ENCODE peak calls at places on chromosomes 4 and X, in six cellular contexts. V is AG04450, X is psoas muscle, Z is mammary epithelial cell, G is uterus, H is breast epithelium. W is an unnamed sample.

GRCh38 chr4:111961806-111962205 is 183.4 kb upstream of the FAM241A start:
- DNase-seq in G (no peak), H (no peak), X (no peak), V (no peak), Z (peak; percentile 21), W (no peak)

GRCh38 chr4:153521995-153522799 is 56.0 kb downstream of the TMEM131L start:
- DNase-seq in X (no peak), Z (no peak), G (no peak), H (no peak), V (no peak), W (no peak)

GRCh38 chrX:130877892-130878321 is 25.1 kb downstream of the ENOX2 start:
- DNase-seq in V (no peak), Z (no peak), H (no peak), G (no peak), X (no peak), W (no peak)

GRCh38 chrX:14956813-14957212 is 83.6 kb downstream of the MOSPD2 start:
- DNase-seq in G (no peak), V (no peak), X (no peak), H (no peak), Z (no peak), W (no peak)

GRCh38 chrX:32708542-32708941 is 502.8 kb downstream of the DMD start:
- DNase-seq in H (no peak), G (no peak), V (no peak), Z (no peak), X (no peak), W (no peak)

GRCh38 chrX:110125435-110125834 is 122.5 kb downstream of the TMEM164 start:
- DNase-seq in V (no peak), Z (no peak), G (no peak), X (no peak), H (no peak), W (no peak)

GRCh38 chr4:42326524-42326923 is 70.8 kb upstream of the SHISA3 start:
- DNase-seq in V (no peak), G (no peak), X (no peak), H (no peak), Z (no peak), W (no peak)

GRCh38 chrX:40952855-40953254 is 132.4 kb upstream of the USP9X start:
- DNase-seq in Z (no peak), G (no peak), X (no peak), V (no peak), H (no peak), W (no peak)

GRCh38 chrX:118189628-118190027 is 73.0 kb upstream of the KLHL13 start:
- DNase-seq in V (no peak), X (no peak), H (no peak), G (no peak), Z (no peak), W (no peak)

GRCh38 chr4:160283081-160283480 is 1180.2 kb downstream of the RAPGEF2 start:
- DNase-seq in G (no peak), Z (no peak), H (no peak), V (no peak), X (no peak), W (no peak)

GRCh38 chr4:166128452-166128851 is 255.4 kb downstream of the TLL1 start:
- DNase-seq in H (no peak), G (no peak), X (no peak), V (no peak), Z (peak; percentile 70), W (no peak)

GRCh38 chr4:78032446-78032845 is 24.7 kb upstream of the FRAS1 start:
- DNase-seq in V (no peak), G (no peak), Z (peak; percentile 20), H (no peak), X (no peak), W (no peak)

GRCh38 chr4:113071811-113072210 is 22.4 kb downstream of the ANK2 start:
- DNase-seq in H (no peak), X (no peak), G (no peak), Z (no peak), V (no peak), W (no peak)

DNA sequence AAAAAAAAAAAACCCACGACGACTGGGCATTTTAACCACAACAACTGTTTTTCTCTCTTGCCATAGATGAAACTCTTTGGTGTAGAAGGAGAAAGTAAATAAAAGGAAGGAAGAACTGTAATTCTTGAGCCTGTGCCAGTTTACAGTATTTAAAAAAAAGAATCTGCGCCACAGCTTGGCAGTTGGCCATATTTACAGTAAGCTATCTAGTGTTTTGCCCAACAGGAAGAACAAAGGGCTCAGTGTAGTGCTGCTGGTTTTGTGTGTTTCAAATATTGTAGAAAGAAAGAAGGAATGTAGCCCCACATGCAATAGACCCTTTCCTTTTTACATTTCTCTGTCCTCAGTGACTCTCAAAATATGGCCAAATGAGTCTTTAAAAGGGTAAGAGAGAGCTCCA is 66.1 kb downstream of the NR3C2 start:
- DNase-seq in X (no peak), H (no peak), Z (peak; percentile 62), V (no peak), G (peak; percentile 22), W (peak; percentile 45)
- H3K27ac ChIP-seq in X (peak overlapping the region; percentile 42), H (no peak overlapping the region), Z (no peak overlapping the region), V (no peak overlapping the region), G (no peak overlapping the region), W (no peak overlapping the region)

GRCh38 chr4:1222036-1222789 is 26.7 kb downstream of the CTBP1 start:
- DNase-seq in Z (no peak), X (no peak), G (no peak), V (no peak), H (no peak), W (no peak)
- H3K27ac ChIP-seq in Z (no peak overlapping the region), X (no peak overlapping the region), G (no peak overlapping the region), V (no peak overlapping the region), H (no peak overlapping the region), W (no peak overlapping the region)

DNA sequence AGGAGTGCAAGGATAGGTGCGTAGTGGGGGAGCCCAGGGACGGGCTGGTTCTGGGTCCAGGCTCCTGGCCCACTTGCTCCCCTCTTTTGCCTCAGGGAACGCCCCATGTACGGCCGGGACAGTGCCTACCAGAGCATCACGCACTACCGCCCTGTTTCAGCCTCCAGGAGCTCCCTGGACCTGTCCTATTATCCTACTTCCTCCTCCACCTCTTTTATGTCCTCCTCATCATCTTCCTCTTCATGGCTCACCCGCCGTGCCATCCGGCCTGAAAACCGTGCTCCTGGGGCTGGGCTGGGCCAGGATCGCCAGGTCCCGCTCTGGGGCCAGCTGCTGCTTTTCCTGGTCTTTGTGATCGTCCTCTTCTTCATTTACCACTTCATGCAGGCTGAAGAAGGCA is 1.7 kb downstream of the EMD start:
- DNase-seq in V (no peak), X (no peak), H (no peak), G (no peak), Z (no peak), W (no peak)
- H3K27ac ChIP-seq in V (no peak overlapping the region), X (peak overlapping the region; percentile 95), H (peak overlapping the region; percentile 97), G (peak overlapping the region; percentile 97), Z (peak overlapping the region; percentile 95), W (peak overlapping the region; percentile 94)

GRCh38 chr4:145904413-145905177 is 34.0 kb downstream of the ZNF827 start:
- DNase-seq in H (no peak), V (no peak), G (no peak), X (peak; percentile 35), Z (peak; percentile 48), W (no peak)
- H3K27ac ChIP-seq in H (no peak overlapping the region), V (no peak overlapping the region), G (no peak overlapping the region), X (no peak overlapping the region), Z (no peak overlapping the region), W (no peak overlapping the region)

DNA sequence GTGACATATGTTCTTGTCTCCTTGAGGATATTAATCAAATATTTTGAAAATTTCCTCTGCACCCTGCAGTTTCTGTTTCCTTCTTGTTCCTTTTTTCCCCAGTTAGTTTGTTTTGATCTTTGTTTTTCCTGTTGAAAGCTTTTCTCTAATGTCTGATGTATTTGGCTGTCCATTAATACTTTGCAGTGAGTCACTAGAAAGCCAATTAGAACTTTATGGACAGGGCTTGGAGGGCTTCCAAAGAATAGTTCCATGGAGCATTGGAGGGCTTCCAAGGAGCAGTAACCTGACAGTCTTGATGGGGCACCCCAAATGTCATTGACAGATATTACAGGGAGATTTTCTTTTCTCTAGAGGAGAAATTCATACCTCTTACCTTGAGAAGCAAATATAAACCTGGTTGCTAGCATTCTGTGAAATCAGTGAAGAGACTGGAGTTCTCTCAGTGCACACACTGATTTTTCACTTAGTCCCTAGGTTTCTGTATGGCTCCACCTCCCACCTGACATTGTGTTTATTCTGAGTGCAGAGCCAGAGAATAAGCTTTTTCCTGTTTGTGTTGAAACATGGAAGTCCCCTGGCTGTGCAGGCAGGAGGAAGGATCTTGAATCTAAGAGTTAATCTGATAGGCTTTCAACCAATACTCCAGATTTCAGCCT is 26.5 kb downstream of the SPARCL1 start:
- DNase-seq in V (no peak), H (no peak), X (no peak), G (no peak), Z (peak; percentile 36), W (peak; percentile 27)
- H3K27ac ChIP-seq in V (no peak overlapping the region), H (peak overlapping the region; percentile 31), X (peak overlapping the region; percentile 46), G (peak overlapping the region; percentile 99), Z (no peak overlapping the region), W (peak overlapping the region; percentile 28)

GRCh38 chr4:128384091-128384520 is 96.5 kb upstream of the PGRMC2 start:
- DNase-seq in Z (no peak), V (no peak), X (no peak), G (no peak), H (no peak), W (no peak)
- H3K27ac ChIP-seq in Z (no peak overlapping the region), V (peak overlapping the region; percentile 23), X (no peak overlapping the region), G (peak overlapping the region; percentile 62), H (no peak overlapping the region), W (no peak overlapping the region)

GRCh38 chr4:123312951-123313592 is 83.5 kb upstream of the SPRY1 start:
- DNase-seq in H (no peak), V (no peak), Z (no peak), G (no peak), X (no peak), W (no peak)

GRCh38 chr4:123319639-123320038 is 77.0 kb upstream of the SPRY1 start:
- DNase-seq in G (no peak), V (no peak), Z (no peak), X (no peak), H (no peak), W (no peak)

GRCh38 chr4:123317211-123317610 is 79.4 kb upstream of the SPRY1 start:
- DNase-seq in V (no peak), X (no peak), Z (no peak), H (no peak), G (no peak), W (no peak)

DNA sequence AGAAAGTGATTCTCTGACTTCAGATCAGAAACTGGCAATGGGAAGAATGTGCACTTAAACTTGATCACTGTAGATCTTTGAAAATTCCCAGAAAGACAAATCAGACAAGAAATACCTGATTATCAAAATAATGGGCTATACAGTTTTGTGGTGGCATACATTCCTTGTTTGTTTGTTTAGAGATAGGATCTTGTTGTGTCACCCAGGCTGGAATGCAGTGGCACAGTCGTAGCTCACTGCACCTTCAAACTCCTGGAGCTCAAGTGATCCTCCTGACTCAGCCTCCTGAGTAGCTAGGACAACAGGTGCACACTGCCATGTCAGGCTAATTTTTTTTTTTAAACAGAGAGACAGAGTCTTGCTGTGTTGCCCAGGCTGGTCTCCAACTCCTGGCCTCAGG is 81.0 kb upstream of the SPRY1 start:
- DNase-seq in Z (no peak), V (no peak), G (no peak), X (no peak), H (no peak), W (no peak)
- H3K27ac ChIP-seq in Z (no peak overlapping the region), V (no peak overlapping the region), G (no peak overlapping the region), X (no peak overlapping the region), H (no peak overlapping the region), W (no peak overlapping the region)

DNA sequence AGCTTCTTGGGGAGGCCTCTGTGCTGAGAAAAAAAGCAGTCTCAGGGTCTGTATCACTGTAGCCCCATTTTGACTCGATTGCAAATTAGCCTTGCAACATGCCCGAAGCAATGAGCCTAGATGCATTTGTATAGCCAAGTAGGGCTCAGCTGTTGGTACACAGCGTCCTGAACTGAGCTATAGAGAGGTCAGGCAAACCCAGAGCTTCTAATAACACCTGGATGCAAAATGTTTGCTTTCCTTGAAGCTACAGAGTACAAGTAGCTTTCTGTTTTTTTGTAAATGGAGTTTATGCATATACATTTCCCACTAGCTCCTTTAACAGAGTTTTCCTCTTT is 87.8 kb downstream of the PLAC1 start:
- DNase-seq in G (no peak), X (no peak), H (no peak), V (no peak), Z (no peak), W (no peak)
- H3K27ac ChIP-seq in G (no peak overlapping the region), X (peak overlapping the region; percentile 63), H (no peak overlapping the region), V (no peak overlapping the region), Z (no peak overlapping the region), W (no peak overlapping the region)

W was measured in HCT116.